ENCODE peak calls at places on chromosomes 11 and 22, in six cellular contexts. One of them, this sample, is unnamed.

GRCh38 chr11:7892751-7893356 is 38.2 kb downstream of the OR10A6 start:
- DNase-seq in GM12878: no peak
- DNase-seq in GM12891: no peak
- DNase-seq in K562: peak
- DNase-seq in HepG2: peak
- DNase-seq in H1: no peak
- DNase-seq in this sample: no peak

GRCh38 chr22:42768385-42769035 is 47.8 kb upstream of the A4GALT start:
- DNase-seq in GM12878: no peak
- DNase-seq in GM12891: no peak
- DNase-seq in K562: no peak
- DNase-seq in HepG2: no peak
- DNase-seq in H1: no peak
- DNase-seq in this sample: no peak

GRCh38 chr22:41820447-41820846 is 12.5 kb upstream of the SREBF2 start:
- DNase-seq in GM12878: no peak
- DNase-seq in GM12891: no peak
- DNase-seq in K562: no peak
- DNase-seq in HepG2: no peak
- DNase-seq in H1: no peak
- DNase-seq in this sample: no peak

GRCh38 chr11:33315822-33316221 is 58.6 kb downstream of the HIPK3 start:
- DNase-seq in GM12878: no peak
- DNase-seq in GM12891: no peak
- DNase-seq in K562: no peak
- DNase-seq in HepG2: no peak
- DNase-seq in H1: no peak
- DNase-seq in this sample: no peak

GRCh38 chr11:115222863-115223530 is 281.2 kb downstream of the CADM1 start:
- DNase-seq in GM12878: peak
- DNase-seq in GM12891: no peak
- DNase-seq in K562: no peak
- DNase-seq in HepG2: no peak
- DNase-seq in H1: no peak
- DNase-seq in this sample: no peak

GRCh38 chr11:115590254-115590653 is 86.0 kb upstream of the CADM1 start:
- DNase-seq in GM12878: no peak
- DNase-seq in GM12891: no peak
- DNase-seq in K562: no peak
- DNase-seq in HepG2: no peak
- DNase-seq in H1: no peak
- DNase-seq in this sample: no peak

GRCh38 chr11:115687934-115688333 is 183.7 kb upstream of the CADM1 start:
- DNase-seq in GM12878: no peak
- DNase-seq in GM12891: no peak
- DNase-seq in K562: no peak
- DNase-seq in HepG2: no peak
- DNase-seq in H1: no peak
- DNase-seq in this sample: no peak

GRCh38 chr11:102733232-102733875 is 8.6 kb upstream of the MMP8 start:
- DNase-seq in GM12878: no peak
- DNase-seq in GM12891: peak
- DNase-seq in K562: peak
- DNase-seq in HepG2: peak
- DNase-seq in H1: peak
- DNase-seq in this sample: peak

GRCh38 chr11:76638267-76639197 is 32.0 kb downstream of the LRRC32 start:
- DNase-seq in GM12878: no peak
- DNase-seq in GM12891: no peak
- DNase-seq in K562: no peak
- DNase-seq in HepG2: no peak
- DNase-seq in H1: no peak
- DNase-seq in this sample: no peak
- TF ChIP-seq TAF1 in GM12878: no peak
- TF ChIP-seq TAF1 in GM12891: no peak
- TF ChIP-seq TAF1 in K562: no peak
- TF ChIP-seq TAF1 in HepG2: no peak
- TF ChIP-seq TAF1 in H1: no peak
- TF ChIP-seq TAF1 in this sample: no peak

GRCh38 chr22:35257321-35258143 is at the start of gene HMGXB4:
- DNase-seq in GM12878: peak
- DNase-seq in GM12891: peak
- DNase-seq in K562: peak
- DNase-seq in HepG2: peak
- DNase-seq in H1: peak
- DNase-seq in this sample: peak
- TF ChIP-seq POLR2A in GM12878: peak
- TF ChIP-seq POLR2A in GM12891: no peak
- TF ChIP-seq POLR2A in K562: peak
- TF ChIP-seq POLR2A in HepG2: peak
- TF ChIP-seq POLR2A in H1: peak
- TF ChIP-seq POLR2A in this sample: peak

GRCh38 chr11:63914896-63915681 is 1.9 kb downstream of the RCOR2 start:
- DNase-seq in GM12878: no peak
- DNase-seq in GM12891: no peak
- DNase-seq in K562: no peak
- DNase-seq in HepG2: no peak
- DNase-seq in H1: no peak
- DNase-seq in this sample: no peak
- TF ChIP-seq TAF1 in GM12878: no peak
- TF ChIP-seq TAF1 in GM12891: no peak
- TF ChIP-seq TAF1 in K562: no peak
- TF ChIP-seq TAF1 in HepG2: no peak
- TF ChIP-seq TAF1 in H1: no peak
- TF ChIP-seq TAF1 in this sample: no peak

DNA sequence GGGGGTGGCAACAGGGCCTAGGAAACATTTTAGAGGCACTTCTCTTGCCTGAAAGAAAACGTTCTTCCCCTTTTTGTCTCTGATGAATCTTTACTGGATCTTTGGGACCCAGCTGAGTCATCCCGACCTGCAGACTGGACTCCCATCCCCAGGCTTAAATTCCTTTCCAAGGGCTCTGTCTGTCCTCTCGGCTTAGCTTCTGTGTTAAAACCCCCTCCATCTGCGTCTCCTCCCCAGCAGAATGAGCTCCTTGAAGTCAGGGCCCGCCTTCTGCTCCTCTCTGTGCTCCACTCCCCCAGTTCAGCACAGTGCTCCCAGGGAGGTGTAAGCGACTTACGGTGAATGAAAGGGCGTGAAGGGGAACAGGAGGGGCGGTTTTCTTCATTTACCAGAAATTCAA is 890 bp upstream of the DAGLA start:
- DNase-seq in GM12878: no peak
- DNase-seq in GM12891: no peak
- DNase-seq in K562: peak
- DNase-seq in HepG2: no peak
- DNase-seq in H1: no peak
- DNase-seq in this sample: no peak
- TF ChIP-seq POLR2A in GM12878: no peak
- TF ChIP-seq POLR2A in GM12891: no peak
- TF ChIP-seq POLR2A in K562: no peak
- TF ChIP-seq POLR2A in HepG2: no peak
- TF ChIP-seq POLR2A in H1: no peak
- TF ChIP-seq POLR2A in this sample: no peak

GRCh38 chr11:104028476-104028875 is 8.0 kb upstream of the DDI1 start:
- DNase-seq in GM12878: no peak
- DNase-seq in GM12891: no peak
- DNase-seq in K562: no peak
- DNase-seq in HepG2: no peak
- DNase-seq in H1: no peak
- DNase-seq in this sample: no peak

GRCh38 chr11:104036603-104037394 is at the start of gene DDI1:
- DNase-seq in GM12878: no peak
- DNase-seq in GM12891: no peak
- DNase-seq in K562: no peak
- DNase-seq in HepG2: no peak
- DNase-seq in H1: no peak
- DNase-seq in this sample: no peak

GRCh38 chr11:104033561-104033960 is 2.9 kb upstream of the DDI1 start:
- DNase-seq in GM12878: no peak
- DNase-seq in GM12891: no peak
- DNase-seq in K562: no peak
- DNase-seq in HepG2: no peak
- DNase-seq in H1: no peak
- DNase-seq in this sample: no peak

DNA sequence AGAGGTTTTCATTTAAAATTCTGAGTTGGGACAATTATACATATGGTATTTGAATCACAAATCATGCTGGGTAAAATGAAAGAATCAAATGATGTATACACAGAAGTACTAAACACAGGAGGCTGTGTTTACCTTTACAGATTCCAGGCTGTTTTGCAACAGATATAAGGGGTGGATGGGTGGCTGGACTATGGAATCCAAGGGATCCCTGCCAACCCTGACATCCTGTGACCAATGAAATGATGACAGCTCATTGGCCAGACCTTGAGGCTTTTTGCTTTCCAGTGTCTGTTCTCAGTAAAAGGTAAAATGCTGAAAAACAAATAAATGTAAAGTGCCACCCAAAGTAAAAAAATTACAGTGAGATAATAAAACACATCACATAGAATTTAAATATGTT is 3.3 kb upstream of the DDI1 start:
- DNase-seq in GM12878: no peak
- DNase-seq in GM12891: no peak
- DNase-seq in K562: no peak
- DNase-seq in HepG2: peak
- DNase-seq in H1: no peak
- DNase-seq in this sample: no peak
- TF ChIP-seq TAF1 in GM12878: no peak
- TF ChIP-seq TAF1 in GM12891: no peak
- TF ChIP-seq TAF1 in K562: no peak
- TF ChIP-seq TAF1 in HepG2: no peak
- TF ChIP-seq TAF1 in H1: no peak
- TF ChIP-seq TAF1 in this sample: no peak

GRCh38 chr22:39220897-39221850 is 23.6 kb downstream of the PDGFB start:
- DNase-seq in GM12878: no peak
- DNase-seq in GM12891: no peak
- DNase-seq in K562: no peak
- DNase-seq in HepG2: no peak
- DNase-seq in H1: no peak
- DNase-seq in this sample: peak
- TF ChIP-seq POLR2A in GM12878: no peak
- TF ChIP-seq POLR2A in GM12891: no peak
- TF ChIP-seq POLR2A in K562: no peak
- TF ChIP-seq POLR2A in HepG2: no peak
- TF ChIP-seq POLR2A in H1: no peak
- TF ChIP-seq POLR2A in this sample: no peak

DNA sequence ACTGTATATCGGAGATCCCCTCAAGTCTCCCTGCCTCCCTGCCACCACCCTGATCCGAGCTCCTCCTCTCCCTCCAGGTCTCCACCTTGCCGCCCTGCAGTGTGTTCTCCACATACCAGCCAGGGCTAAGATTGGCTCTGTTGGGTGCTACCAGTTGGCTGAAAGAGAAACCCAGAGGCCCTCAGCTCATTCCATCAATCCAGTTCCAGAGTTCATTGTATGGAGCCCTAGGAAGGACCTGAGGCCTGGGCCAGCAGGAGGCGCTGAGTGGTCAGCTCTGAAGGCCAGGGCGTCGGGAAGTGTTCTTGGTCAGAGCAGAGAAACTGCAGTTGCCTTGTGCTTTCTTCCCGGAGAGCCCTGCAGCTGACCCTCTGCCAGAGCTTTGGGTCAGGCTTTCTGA is 2.2 kb upstream of the TOP3B start:
- DNase-seq in GM12878: no peak
- DNase-seq in GM12891: no peak
- DNase-seq in K562: peak
- DNase-seq in HepG2: no peak
- DNase-seq in H1: peak
- DNase-seq in this sample: no peak
- TF ChIP-seq TAF1 in GM12878: no peak
- TF ChIP-seq TAF1 in GM12891: no peak
- TF ChIP-seq TAF1 in K562: no peak
- TF ChIP-seq TAF1 in HepG2: no peak
- TF ChIP-seq TAF1 in H1: no peak
- TF ChIP-seq TAF1 in this sample: no peak

DNA sequence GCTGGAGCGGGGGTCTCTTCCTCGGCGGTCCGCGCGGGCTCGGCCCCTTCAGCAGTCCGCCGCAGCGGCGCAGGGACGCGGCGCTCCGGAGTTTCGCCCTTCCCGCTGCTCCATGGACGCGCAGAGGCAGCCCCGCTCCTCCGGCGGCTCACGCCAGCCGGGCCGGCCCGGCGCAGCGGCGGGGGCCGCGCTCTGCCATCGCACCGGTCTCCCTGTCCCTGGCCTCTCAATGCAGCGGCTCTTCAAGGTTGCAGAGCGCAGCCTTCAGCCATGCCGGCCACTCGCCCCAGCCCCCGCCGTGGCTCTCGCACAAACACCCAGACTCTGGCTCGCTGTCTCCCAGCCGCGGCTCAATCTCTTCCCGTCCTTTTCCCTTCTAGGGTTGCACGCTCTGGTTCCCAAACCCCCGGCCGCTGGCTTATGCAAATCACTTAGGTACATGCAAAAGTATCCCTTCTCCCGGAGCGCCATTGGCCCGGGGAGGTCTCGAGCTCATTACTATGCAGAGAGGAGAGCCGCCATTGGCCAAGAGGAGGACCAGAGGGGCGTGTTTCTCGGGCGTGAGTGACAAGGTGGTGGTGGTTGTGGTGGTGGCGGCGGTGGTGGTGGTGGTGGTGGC is at the start of gene LGR4:
- DNase-seq in GM12878: no peak
- DNase-seq in GM12891: peak
- DNase-seq in K562: peak
- DNase-seq in HepG2: peak
- DNase-seq in H1: peak
- DNase-seq in this sample: peak
- TF ChIP-seq POLR2A in GM12878: no peak
- TF ChIP-seq POLR2A in GM12891: no peak
- TF ChIP-seq POLR2A in K562: peak
- TF ChIP-seq POLR2A in HepG2: peak
- TF ChIP-seq POLR2A in H1: peak
- TF ChIP-seq POLR2A in this sample: no peak

GRCh38 chr11:47161890-47162289 is 14.8 kb downstream of the ARFGAP2 start:
- DNase-seq in GM12878: no peak
- DNase-seq in GM12891: no peak
- DNase-seq in K562: no peak
- DNase-seq in HepG2: no peak
- DNase-seq in H1: no peak
- DNase-seq in this sample: no peak

GRCh38 chr11:47162426-47162825 is 14.3 kb downstream of the ARFGAP2 start:
- DNase-seq in GM12878: no peak
- DNase-seq in GM12891: no peak
- DNase-seq in K562: no peak
- DNase-seq in HepG2: no peak
- DNase-seq in H1: no peak
- DNase-seq in this sample: no peak

GRCh38 chr11:47160753-47161133 is 15.9 kb downstream of the ARFGAP2 start:
- DNase-seq in GM12878: no peak
- DNase-seq in GM12891: no peak
- DNase-seq in K562: no peak
- DNase-seq in HepG2: no peak
- DNase-seq in H1: no peak
- DNase-seq in this sample: no peak

GRCh38 chr11:47163198-47163597 is 13.5 kb downstream of the ARFGAP2 start:
- DNase-seq in GM12878: no peak
- DNase-seq in GM12891: no peak
- DNase-seq in K562: no peak
- DNase-seq in HepG2: no peak
- DNase-seq in H1: no peak
- DNase-seq in this sample: no peak

GRCh38 chr11:47161134-47161854 is 15.4 kb downstream of the ARFGAP2 start:
- DNase-seq in GM12878: no peak
- DNase-seq in GM12891: peak
- DNase-seq in K562: peak
- DNase-seq in HepG2: peak
- DNase-seq in H1: peak
- DNase-seq in this sample: peak
- TF ChIP-seq TAF1 in GM12878: no peak
- TF ChIP-seq TAF1 in GM12891: no peak
- TF ChIP-seq TAF1 in K562: no peak
- TF ChIP-seq TAF1 in HepG2: no peak
- TF ChIP-seq TAF1 in H1: no peak
- TF ChIP-seq TAF1 in this sample: no peak

GRCh38 chr11:32090774-32091370 is at the start of gene RCN1:
- DNase-seq in GM12878: no peak
- DNase-seq in GM12891: peak
- DNase-seq in K562: peak
- DNase-seq in HepG2: peak
- DNase-seq in H1: peak
- DNase-seq in this sample: peak
- TF ChIP-seq POLR2A in GM12878: peak
- TF ChIP-seq POLR2A in GM12891: no peak
- TF ChIP-seq POLR2A in K562: peak
- TF ChIP-seq POLR2A in HepG2: no peak
- TF ChIP-seq POLR2A in H1: peak
- TF ChIP-seq POLR2A in this sample: peak